ENCODE peak calls at places on chromosomes 3 and 15, in ten cellular contexts. I, F, T, S, O, U, X, W, R and L are unnamed samples.

GRCh38 chr3:191331443-191331842 is 1.1 kb upstream of the UTS2B start:
- DNase-seq in U (no peak), T (no peak), W (no peak), I (peak), S (no peak), R (no peak), F (no peak), X (no peak), O (no peak), L (no peak)

GRCh38 chr3:45182915-45183881 is 37.0 kb upstream of the CDCP1 start:
- DNase-seq in U (peak), R (no peak), I (peak), T (peak), X (no peak), O (no peak), S (no peak), F (no peak), W (no peak), L (no peak)

GRCh38 chr3:126351771-126352475 is 5.3 kb downstream of the KLF15 start:
- DNase-seq in T (no peak), X (no peak), S (no peak), I (no peak), O (no peak), R (no peak), W (peak), F (no peak), U (no peak), L (no peak)

GRCh38 chr15:83108266-83109219 is 1.1 kb downstream of the TM6SF1 start:
- DNase-seq in R (peak), W (peak), T (no peak), F (peak), O (peak), I (peak), S (peak), X (no peak), U (peak), L (no peak)

GRCh38 chr3:54988302-54989022 is 60.6 kb upstream of the LRTM1 start:
- DNase-seq in I (peak), T (no peak), X (no peak), W (peak), R (peak), U (no peak), F (no peak), O (no peak), S (no peak), L (no peak)

GRCh38 chr15:34470091-34470490 is 32.5 kb upstream of the GOLGA8A start:
- DNase-seq in W (no peak), T (no peak), U (no peak), F (no peak), X (no peak), R (no peak), S (no peak), O (peak), I (no peak), L (no peak)

GRCh38 chr3:186060222-186060621 is 48.7 kb downstream of the ETV5 start:
- DNase-seq in O (peak), W (no peak), S (no peak), X (peak), I (no peak), F (no peak), R (no peak), U (no peak), T (no peak), L (no peak)

GRCh38 chr3:113255100-113255853 is 43.9 kb downstream of the BOC start:
- DNase-seq in S (no peak), X (no peak), R (no peak), O (no peak), U (no peak), F (no peak), I (no peak), T (no peak), W (no peak), L (no peak)

GRCh38 chr3:191681198-191681597 is 220.2 kb downstream of the PYDC2 start:
- DNase-seq in T (no peak), R (no peak), U (no peak), F (no peak), X (no peak), O (no peak), I (no peak), W (no peak), S (no peak), L (no peak)

GRCh38 chr3:29183346-29184087 is 97.4 kb upstream of the RBMS3 start:
- DNase-seq in T (no peak), S (no peak), U (no peak), W (no peak), O (no peak), X (no peak), F (no peak), R (no peak), I (peak), L (no peak)

GRCh38 chr15:73001840-73002239 is 50.4 kb upstream of the NEO1 start:
- DNase-seq in I (no peak), X (no peak), R (no peak), S (no peak), O (no peak), U (no peak), T (no peak), F (no peak), W (no peak), L (no peak)

GRCh38 chr3:57910988-57911387 is 97.2 kb upstream of the FLNB start:
- DNase-seq in R (no peak), F (no peak), U (no peak), I (no peak), X (no peak), W (no peak), T (no peak), S (no peak), O (no peak), L (no peak)

GRCh38 chr15:31215490-31216209 is 111.0 kb upstream of the KLF13 start:
- DNase-seq in R (peak), X (peak), F (peak), O (no peak), T (peak), W (peak), U (peak), I (peak), S (peak), L (peak)

GRCh38 chr15:64092864-64093626 is 593 bp downstream of the CIAO2A start:
- DNase-seq in W (peak), T (peak), O (peak), S (peak), U (no peak), R (peak), X (peak), F (peak), I (peak), L (peak)

GRCh38 chr15:26179906-26180305 is 316.8 kb upstream of the ATP10A start:
- DNase-seq in U (no peak), X (no peak), R (peak), W (peak), F (no peak), T (no peak), O (no peak), I (no peak), S (peak), L (no peak)

GRCh38 chr15:89556413-89557262 is 18.6 kb upstream of the TICRR start:
- DNase-seq in X (peak), W (peak), F (no peak), T (peak), O (peak), I (peak), R (no peak), U (peak), S (no peak), L (peak)

GRCh38 chr3:172018364-172018763 is 21.0 kb upstream of the FNDC3B start:
- DNase-seq in I (no peak), T (no peak), R (no peak), S (no peak), W (no peak), O (no peak), F (no peak), U (no peak), X (no peak), L (no peak)

GRCh38 chr15:99954361-99955180 is 221.3 kb upstream of the LYSMD4 start:
- DNase-seq in X (no peak), W (no peak), I (peak), S (no peak), F (no peak), U (no peak), O (no peak), T (no peak), R (no peak), L (no peak)

GRCh38 chr3:141385386-141386079 is 17.2 kb downstream of the ZBTB38 start:
- DNase-seq in F (no peak), I (peak), T (no peak), U (no peak), R (no peak), W (no peak), X (no peak), O (no peak), S (no peak), L (no peak)

GRCh38 chr3:31606453-31606852 is 73.7 kb downstream of the STT3B start:
- DNase-seq in O (no peak), W (no peak), U (no peak), X (no peak), T (no peak), R (no peak), F (no peak), S (no peak), I (no peak), L (no peak)

GRCh38 chr15:58484794-58485600 is 53.2 kb downstream of the LIPC start:
- DNase-seq in U (no peak), R (no peak), F (no peak), T (no peak), I (no peak), W (peak), O (peak), X (peak), S (no peak), L (no peak)